ENCODE peak calls at places on chromosomes 7 and 10, in five cellular contexts. P is CD8-positive, alpha-beta memory T cell; Z is K562; F is fibroblast of mammary gland; Q is vagina. N is an unnamed sample.

GRCh38 chr10:133336131-133337078 is at the start of gene CALY:
- DNase-seq in P (peak; percentile 84), Z (peak; percentile 78), F (no peak), Q (no peak), N (no peak)

GRCh38 chr10:21336476-21337170 is 188.9 kb downstream of the SKIDA1 start:
- DNase-seq in P (no peak), Z (peak; percentile 84), F (peak; percentile 97), Q (no peak), N (peak; percentile 93)

GRCh38 chr7:24653316-24654085 is 80.2 kb downstream of the PALS2 start:
- DNase-seq in P (no peak), Z (no peak), F (no peak), Q (no peak), N (no peak)

GRCh38 chr10:69498711-69499471 is 47.6 kb downstream of the TSPAN15 start:
- DNase-seq in P (no peak), Z (no peak), F (no peak), Q (no peak), N (no peak)

GRCh38 chr7:150566123-150566522 is 1.1 kb upstream of the GIMAP4 start:
- DNase-seq in P (no peak), Z (no peak), F (no peak), Q (no peak), N (no peak)

GRCh38 chr10:69254877-69255276 is 23.4 kb upstream of the HK1 start:
- DNase-seq in P (no peak), Z (no peak), F (no peak), Q (no peak), N (no peak)

GRCh38 chr10:75050520-75050919 is 60.9 kb upstream of the SAMD8 start:
- DNase-seq in P (no peak), Z (peak; percentile 40), F (no peak), Q (no peak), N (no peak)

GRCh38 chr7:132577206-132578049 is 1.2 kb upstream of the PLXNA4 start:
- DNase-seq in P (no peak), Z (no peak), F (peak; percentile 43), Q (no peak), N (peak; percentile 78)

GRCh38 chr7:141291541-141291940 is 217.7 kb downstream of the TMEM178B start:
- DNase-seq in P (no peak), Z (no peak), F (no peak), Q (no peak), N (no peak)

GRCh38 chr10:29635711-29636144 is 957 bp upstream of the SVIL start:
- DNase-seq in P (no peak), Z (no peak), F (peak; percentile 42), Q (peak; percentile 47), N (peak; percentile 75)

GRCh38 chr10:4278161-4278560 is 493.2 kb upstream of the KLF6 start:
- DNase-seq in P (no peak), Z (no peak), F (no peak), Q (no peak), N (no peak)

GRCh38 chr7:3861371-3861770 is 560.3 kb downstream of the SDK1 start:
- DNase-seq in P (no peak), Z (no peak), F (no peak), Q (no peak), N (no peak)

GRCh38 chr7:149477494-149478443 is 16.9 kb upstream of the ZNF777 start:
- DNase-seq in P (no peak), Z (no peak), F (no peak), Q (peak; percentile 74), N (no peak)

DNA sequence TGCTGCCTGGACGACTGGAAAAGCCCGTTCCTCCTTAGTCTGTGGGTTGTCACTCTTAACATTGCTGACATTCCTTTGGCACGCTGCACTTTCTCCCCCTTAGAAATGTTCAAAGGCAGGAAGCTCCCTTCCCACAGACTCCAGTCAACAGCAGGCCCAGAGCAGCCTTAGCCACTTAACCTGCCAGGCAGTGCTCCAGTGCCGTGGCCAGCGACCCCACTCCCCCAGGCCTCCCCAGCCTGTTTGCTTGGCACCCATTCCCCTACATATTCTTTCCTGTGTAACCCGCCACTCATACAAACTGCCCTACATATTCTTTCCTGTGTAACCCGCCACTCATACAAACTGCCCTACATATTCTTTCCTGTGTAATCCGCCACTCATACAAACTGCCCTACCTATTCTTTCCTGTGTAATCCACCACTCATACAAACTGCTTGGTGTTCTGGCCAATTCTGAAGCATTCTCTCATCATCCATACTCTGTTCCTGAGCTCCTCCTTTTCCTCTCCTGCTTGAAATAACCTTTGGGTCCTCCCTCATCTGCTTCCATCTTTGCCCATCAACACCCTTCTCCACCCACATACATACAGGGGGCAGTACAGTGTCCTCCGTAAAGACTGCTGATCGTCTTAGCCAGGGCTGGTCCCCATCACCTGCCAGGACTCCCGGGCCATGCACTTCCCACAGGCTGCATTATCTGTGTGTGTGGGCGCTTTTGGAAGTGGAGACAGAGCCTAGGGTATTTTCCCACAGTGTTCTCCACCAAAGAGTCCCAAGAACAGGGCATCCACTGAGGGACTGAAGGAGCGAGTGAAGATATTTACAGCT is 57.3 kb downstream of the ADARB2 start:
- DNase-seq in P (no peak), Z (no peak), F (no peak), Q (no peak), N (no peak)
- H3K4me3 ChIP-seq in P (no peak overlapping the region), Z (no peak overlapping the region), F (no peak overlapping the region), Q (no peak overlapping the region), N (no peak overlapping the region)

DNA sequence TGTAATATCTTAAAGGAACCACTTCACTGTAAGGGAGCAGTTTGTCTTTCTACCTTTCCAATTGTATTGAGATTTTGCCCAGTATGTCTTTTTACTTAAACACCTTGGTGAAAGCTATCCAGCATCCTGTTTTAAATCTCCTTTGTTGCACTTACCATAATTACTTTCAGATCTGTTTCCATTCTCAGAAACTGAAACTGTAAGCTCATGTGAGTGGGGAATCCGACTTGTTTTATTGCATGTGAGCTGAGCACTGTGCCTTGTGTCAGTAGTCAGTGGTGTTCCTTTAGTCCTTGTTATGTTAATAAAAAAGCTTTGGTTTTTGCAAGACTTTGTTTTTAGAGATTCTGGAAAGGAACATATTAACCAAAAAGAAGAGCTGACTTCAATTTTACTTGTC is 42.2 kb downstream of the BMPR1A start:
- DNase-seq in P (no peak), Z (no peak), F (peak; percentile 53), Q (no peak), N (peak; percentile 58)
- H3K4me3 ChIP-seq in P (no peak overlapping the region), Z (no peak overlapping the region), F (no peak overlapping the region), Q (no peak overlapping the region), N (no peak overlapping the region)

GRCh38 chr10:15230257-15230656 is 61.8 kb upstream of the NMT2 start:
- DNase-seq in P (no peak), Z (no peak), F (no peak), Q (no peak), N (no peak)
- H3K4me3 ChIP-seq in P (no peak overlapping the region), Z (no peak overlapping the region), F (no peak overlapping the region), Q (no peak overlapping the region), N (no peak overlapping the region)

GRCh38 chr10:22442063-22442462 is 96.8 kb downstream of the SPAG6 start:
- DNase-seq in P (no peak), Z (no peak), F (no peak), Q (no peak), N (no peak)

GRCh38 chr10:22442468-22442867 is 97.2 kb downstream of the SPAG6 start:
- DNase-seq in P (no peak), Z (no peak), F (no peak), Q (no peak), N (no peak)

GRCh38 chr10:22444219-22444788 is 99.0 kb downstream of the SPAG6 start:
- DNase-seq in P (no peak), Z (no peak), F (no peak), Q (no peak), N (no peak)

GRCh38 chr10:22445460-22445859 is 100.2 kb downstream of the SPAG6 start:
- DNase-seq in P (no peak), Z (no peak), F (no peak), Q (no peak), N (no peak)

GRCh38 chr10:22443200-22443881 is 98.0 kb downstream of the SPAG6 start:
- DNase-seq in P (no peak), Z (no peak), F (no peak), Q (no peak), N (no peak)
- H3K4me3 ChIP-seq in P (no peak overlapping the region), Z (no peak overlapping the region), F (no peak overlapping the region), Q (no peak overlapping the region), N (no peak overlapping the region)

N was measured in astrocyte of the spinal cord.